ENCODE peak calls at places on chromosomes 5 and 9, in seven cellular contexts. L, T, V, N, U, K and D are unnamed samples.

GRCh38 chr5:149799119-149799623 is 69.1 kb downstream of the PPARGC1B start:
- DNase-seq in L (peak), T (no peak), V (no peak), N (no peak), U (peak), K (no peak), D (peak)

GRCh38 chr9:107739601-107740082 is 250.1 kb upstream of the KLF4 start:
- DNase-seq in L (peak), T (no peak), V (peak), N (no peak), U (peak), K (peak), D (peak)

GRCh38 chr5:54876561-54876960 is 108.8 kb downstream of the ESM1 start:
- DNase-seq in L (no peak), T (no peak), V (no peak), N (no peak), U (no peak), K (no peak), D (no peak)

GRCh38 chr9:3732077-3733038 is 206.6 kb upstream of the RFX3 start:
- DNase-seq in L (peak), T (peak), V (no peak), N (peak), U (peak), K (peak), D (no peak)

GRCh38 chr5:132103969-132104391 is 30.4 kb downstream of the CSF2 start:
- DNase-seq in L (no peak), T (no peak), V (no peak), N (no peak), U (no peak), K (no peak), D (peak)

GRCh38 chr9:97660847-97661246 is 27.2 kb downstream of the NCBP1 start:
- DNase-seq in L (no peak), T (no peak), V (no peak), N (no peak), U (no peak), K (no peak), D (no peak)

GRCh38 chr5:100270323-100270771 is 264.8 kb upstream of the FAM174A start:
- DNase-seq in L (peak), T (peak), V (no peak), N (no peak), U (peak), K (peak), D (no peak)

GRCh38 chr5:178454308-178454707 is 135.9 kb downstream of the COL23A1 start:
- DNase-seq in L (no peak), T (no peak), V (no peak), N (no peak), U (peak), K (no peak), D (no peak)

GRCh38 chr9:103287361-103287760 is 292.2 kb downstream of the CYLC2 start:
- DNase-seq in L (no peak), T (no peak), V (no peak), N (no peak), U (no peak), K (peak), D (no peak)